ENCODE peak calls at places on chromosomes 6 and 20, in four cellular contexts. R is NK-92 treated with Interleukin-12 subunit alpha and Interleukin-12 subunit beta, amount 100 ng/mL, for 24 hours; X is substantia nigra; Z is GM13977. S is an unnamed sample.

GRCh38 chr20:41279546-41280225 is 37.8 kb downstream of the ZHX3 start:
- DNase-seq in R (no peak), X (no peak), Z (peak; percentile 26), S (no peak)

GRCh38 chr6:107344383-107344782 is 115.0 kb downstream of the PDSS2 start:
- DNase-seq in R (no peak), X (no peak), Z (no peak), S (no peak)

GRCh38 chr20:25984933-25985332 is 288.3 kb upstream of the ZNF337 start:
- DNase-seq in R (peak; percentile 34), X (peak; percentile 29), Z (no peak), S (no peak)

GRCh38 chr6:84026721-84027164 is 6.8 kb upstream of the MRAP2 start:
- DNase-seq in R (no peak), X (no peak), Z (no peak), S (no peak)

GRCh38 chr6:81295310-81295709 is 457.2 kb downstream of the TENT5A start:
- DNase-seq in R (no peak), X (no peak), Z (no peak), S (no peak)

GRCh38 chr20:62476074-62476838 is 461 bp upstream of the GATA5 start:
- DNase-seq in R (no peak), X (no peak), Z (no peak), S (no peak)

GRCh38 chr20:15005300-15005986 is 668.0 kb upstream of the FLRT3 start:
- DNase-seq in R (no peak), X (no peak), Z (no peak), S (no peak)

GRCh38 chr6:96015321-96015790 is 418 bp upstream of the FUT9 start:
- DNase-seq in R (no peak), X (peak; percentile 73), Z (no peak), S (peak; percentile 89)

GRCh38 chr6:111591370-111591900 is 14.2 kb downstream of the TRAF3IP2 start:
- DNase-seq in R (no peak), X (no peak), Z (no peak), S (no peak)

GRCh38 chr20:10653593-10654288 is 20.1 kb downstream of the JAG1 start:
- DNase-seq in R (no peak), X (no peak), Z (no peak), S (no peak)

GRCh38 chr6:158910484-158911075 is 89.4 kb downstream of the RSPH3 start:
- DNase-seq in R (no peak), X (no peak), Z (peak; percentile 67), S (no peak)

S was measured in C1 segment of cervical spinal cord.